ENCODE peak calls at places on chromosomes 3 and 15, in nine cellular contexts. S is fibroblast of mammary gland, P is neural crest cell, M is mesothelial cell of epicardium, Q is HL-60, Z is bronchial epithelial cell, A is suprapubic skin, W is astrocyte of the cerebellum, V is pancreas. L is an unnamed sample.
A peak's percentile ranks its signal among the peaks of the same experiment; 100 is the strongest.

GRCh38 chr3:47890832-47891620 is 88.1 kb downstream of the DHX30 start:
- DNase-seq in S (no peak), P (no peak), M (no peak), Q (no peak), Z (no peak), A (no peak), W (no peak), V (no peak), L (no peak)

GRCh38 chr3:179949428-179949827 is 87.3 kb downstream of the PEX5L start:
- DNase-seq in S (no peak), P (no peak), M (no peak), Q (no peak), Z (no peak), A (no peak), W (no peak), V (no peak), L (no peak)

GRCh38 chr15:22259881-22260421 is 179.6 kb downstream of the OR4M2 start:
- DNase-seq in S (no peak), P (no peak), M (no peak), Q (no peak), Z (no peak), A (no peak), W (no peak), V (no peak), L (no peak)

GRCh38 chr3:65988440-65988839 is 50.3 kb downstream of the MAGI1 start:
- DNase-seq in S (no peak), P (no peak), M (no peak), Q (no peak), Z (no peak), A (no peak), W (no peak), V (no peak), L (no peak)

GRCh38 chr15:43441316-43441715 is 51.6 kb downstream of the TP53BP1 start:
- DNase-seq in S (peak; percentile 32), P (no peak), M (no peak), Q (no peak), Z (peak; percentile 23), A (no peak), W (peak; percentile 13), V (no peak), L (no peak)

GRCh38 chr3:27827041-27827440 is 104.9 kb upstream of the EOMES start:
- DNase-seq in S (no peak), P (no peak), M (no peak), Q (no peak), Z (no peak), A (no peak), W (no peak), V (no peak), L (no peak)

GRCh38 chr15:45594322-45594721 is 7.1 kb downstream of the BLOC1S6 start:
- DNase-seq in S (no peak), P (no peak), M (no peak), Q (no peak), Z (no peak), A (no peak), W (no peak), V (no peak), L (no peak)

GRCh38 chr15:67146214-67146613 is 80.8 kb downstream of the SMAD3 start:
- DNase-seq in S (peak; percentile 93), P (no peak), M (no peak), Q (no peak), Z (peak; percentile 56), A (no peak), W (peak; percentile 80), V (peak; percentile 70), L (no peak)

GRCh38 chr3:54278960-54279359 is 156.6 kb downstream of the CACNA2D3 start:
- DNase-seq in S (no peak), P (no peak), M (no peak), Q (no peak), Z (peak; percentile 27), A (no peak), W (no peak), V (no peak), L (no peak)

GRCh38 chr3:150323770-150324169 is 84.3 kb upstream of the TSC22D2 start:
- DNase-seq in S (no peak), P (no peak), M (no peak), Q (no peak), Z (no peak), A (no peak), W (no peak), V (no peak), L (no peak)

GRCh38 chr3:189776163-189776824 is 145.1 kb downstream of the TP63 start:
- DNase-seq in S (no peak), P (no peak), M (no peak), Q (no peak), Z (no peak), A (no peak), W (no peak), V (no peak), L (no peak)

GRCh38 chr15:82047493-82048446 is 2.0 kb upstream of the MEX3B start:
- DNase-seq in S (peak; percentile 14), P (no peak), M (no peak), Q (peak; percentile 2), Z (peak; percentile 43), A (no peak), W (peak; percentile 9), V (no peak), L (no peak)

GRCh38 chr3:136792931-136793330 is 26.0 kb upstream of the SLC35G2 start:
- DNase-seq in S (no peak), P (peak; percentile 8), M (no peak), Q (no peak), Z (no peak), A (no peak), W (no peak), V (no peak), L (no peak)

GRCh38 chr3:184788751-184789150 is 23.2 kb upstream of the VPS8 start:
- DNase-seq in S (no peak), P (no peak), M (no peak), Q (no peak), Z (peak; percentile 59), A (no peak), W (no peak), V (no peak), L (no peak)

GRCh38 chr3:49470714-49471420 is 800 bp downstream of the DAG1 start:
- DNase-seq in S (no peak), P (no peak), M (no peak), Q (no peak), Z (peak; percentile 35), A (no peak), W (no peak), V (no peak), L (no peak)

DNA sequence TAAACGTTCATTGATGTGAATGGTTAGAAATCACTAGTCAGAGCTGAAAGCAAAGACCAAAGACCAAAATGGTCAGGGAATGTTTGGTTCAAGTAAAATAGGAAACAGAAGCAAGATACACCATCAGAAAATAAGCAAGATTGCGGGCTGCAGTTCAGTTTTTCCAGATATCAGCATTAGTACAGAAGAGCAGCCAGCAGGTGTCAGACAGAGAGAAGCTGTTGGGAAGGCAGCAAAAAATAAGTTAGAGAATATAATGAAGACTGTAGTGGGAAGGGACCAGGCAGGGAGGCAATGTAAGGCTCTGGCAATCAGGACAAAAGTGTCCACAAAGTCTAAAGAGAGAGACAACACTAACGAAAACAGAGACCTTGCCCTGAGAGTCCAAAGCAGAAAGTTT is 639.4 kb upstream of the NAALADL2 start:
- DNase-seq in S (no peak), P (no peak), M (no peak), Q (no peak), Z (no peak), A (no peak), W (no peak), V (no peak), L (no peak)
- TF ChIP-seq CTCF in S (no peak), P (no peak), M (no peak), Q (no peak), Z (no peak), A (no peak), W (no peak), V (no peak), L (no peak)

GRCh38 chr3:139715736-139716135 is 38.0 kb upstream of the NMNAT3 start:
- DNase-seq in S (no peak), P (no peak), M (no peak), Q (no peak), Z (peak; percentile 93), A (no peak), W (no peak), V (no peak), L (no peak)

GRCh38 chr3:139721370-139721769 is 43.6 kb upstream of the NMNAT3 start:
- DNase-seq in S (no peak), P (no peak), M (no peak), Q (no peak), Z (no peak), A (no peak), W (no peak), V (no peak), L (no peak)

GRCh38 chr3:139716908-139717485 is 39.2 kb upstream of the NMNAT3 start:
- DNase-seq in S (no peak), P (no peak), M (no peak), Q (no peak), Z (no peak), A (no peak), W (no peak), V (no peak), L (no peak)

GRCh38 chr3:139718415-139718814 is 40.6 kb upstream of the NMNAT3 start:
- DNase-seq in S (peak; percentile 45), P (peak; percentile 26), M (no peak), Q (no peak), Z (peak; percentile 39), A (no peak), W (peak; percentile 16), V (peak; percentile 56), L (no peak)
- TF ChIP-seq CTCF in S (peak; percentile 58), P (peak; percentile 58), M (no peak), Q (no peak), Z (peak; percentile 72), A (no peak), W (peak; percentile 79), V (peak; percentile 55), L (no peak)

DNA sequence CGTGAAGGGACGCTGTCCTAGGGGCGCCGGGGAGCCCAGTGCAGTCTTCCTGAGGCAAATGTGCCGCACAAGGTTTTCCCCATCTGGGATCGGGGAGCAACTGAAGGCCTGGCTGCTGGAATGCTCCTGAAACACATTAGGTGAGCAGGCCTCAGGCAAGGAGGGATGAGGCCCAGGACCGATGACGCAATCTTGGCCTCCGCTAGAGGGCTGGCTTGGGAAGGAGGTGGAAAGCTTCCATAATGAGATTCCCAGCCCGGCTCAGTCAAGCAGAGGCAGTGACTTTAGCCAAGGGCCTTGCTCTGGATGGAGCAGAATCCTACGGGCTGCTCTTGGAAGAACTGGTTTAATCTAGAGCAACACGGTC is 50.8 kb downstream of the CPN2 start:
- DNase-seq in S (peak; percentile 80), P (no peak), M (peak; percentile 68), Q (no peak), Z (peak; percentile 41), A (peak; percentile 91), W (peak; percentile 85), V (no peak), L (no peak)
- TF ChIP-seq CTCF in S (peak; percentile 21), P (no peak), M (no peak), Q (no peak), Z (peak; percentile 17), A (no peak), W (peak; percentile 33), V (no peak), L (no peak)

DNA sequence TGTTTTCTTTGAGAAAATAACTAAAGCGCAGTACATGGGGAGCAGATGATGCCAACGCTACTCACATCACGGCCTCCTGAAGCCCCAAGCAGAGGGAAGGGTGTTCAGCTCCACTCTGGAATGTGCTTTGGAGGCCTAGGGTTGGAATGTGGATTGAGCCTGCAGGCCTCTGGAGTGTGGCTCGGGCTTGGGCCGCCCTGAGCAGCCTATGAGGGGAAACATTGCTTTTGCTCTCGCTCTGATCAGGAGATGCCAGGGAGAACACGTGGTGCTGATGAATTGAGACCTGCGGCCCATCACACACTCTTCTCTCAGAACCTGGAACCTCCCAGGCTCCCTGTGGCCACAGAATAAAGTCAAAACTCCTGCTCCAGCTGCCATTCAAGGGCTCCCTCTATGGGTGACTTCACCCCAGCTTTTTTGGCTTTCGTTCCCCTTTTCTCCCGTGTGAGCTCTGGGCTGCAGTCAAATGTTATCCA is 23.3 kb downstream of the CCDC13 start:
- DNase-seq in S (peak; percentile 24), P (no peak), M (peak; percentile 40), Q (no peak), Z (no peak), A (peak; percentile 68), W (no peak), V (no peak), L (no peak)
- TF ChIP-seq CTCF in S (peak; percentile 59), P (peak; percentile 36), M (no peak), Q (peak; percentile 68), Z (peak; percentile 76), A (no peak), W (peak; percentile 51), V (no peak), L (peak; percentile 8)

L was measured in vagina.